ENCODE peak calls at places on chromosome 22, in eight cellular contexts. N is nucleus accumbens; Q is NCI-H1930; A is fibroblast of mammary gland; W is LHCN-M2; R is brain microvascular endothelial cell; K is left ventricle myocardium inferior; Z is CD4-positive, alpha-beta T cell. S is an unnamed sample.

GRCh38 chr22:45612451-45612901 is 59.2 kb upstream of the ATXN10 start:
- DNase-seq in N (no peak), Q (no peak), A (peak), W (peak), R (peak), K (peak), Z (peak), S (peak)

GRCh38 chr22:28955817-28956216 is 72.4 kb downstream of the ZNRF3 start:
- DNase-seq in N (no peak), Q (no peak), A (peak), W (peak), R (no peak), K (no peak), Z (peak), S (no peak)

GRCh38 chr22:50082961-50083461 is 2.2 kb downstream of the MLC1 start:
- DNase-seq in N (no peak), Q (no peak), A (no peak), W (no peak), R (no peak), K (no peak), Z (no peak), S (no peak)

GRCh38 chr22:33921576-33922181 is 1.4 kb upstream of the LARGE1 start:
- DNase-seq in N (peak), Q (peak), A (peak), W (peak), R (peak), K (peak), Z (no peak), S (no peak)

GRCh38 chr22:49951001-49951677 is 9.4 kb upstream of the PIM3 start:
- DNase-seq in N (no peak), Q (no peak), A (peak), W (no peak), R (no peak), K (no peak), Z (no peak), S (no peak)

GRCh38 chr22:35563211-35563610 is 22.6 kb downstream of the RASD2 start:
- DNase-seq in N (no peak), Q (no peak), A (no peak), W (no peak), R (no peak), K (no peak), Z (no peak), S (no peak)

GRCh38 chr22:44914026-44914721 is 95.6 kb downstream of the PHF21B start:
- DNase-seq in N (no peak), Q (no peak), A (no peak), W (no peak), R (no peak), K (peak), Z (no peak), S (no peak)

GRCh38 chr22:26669060-26669481 is 11.7 kb downstream of the MIAT start:
- DNase-seq in N (no peak), Q (no peak), A (peak), W (peak), R (peak), K (no peak), Z (no peak), S (peak)

GRCh38 chr22:38873469-38874411 is 1.7 kb upstream of the CBX6 start:
- DNase-seq in N (peak), Q (peak), A (no peak), W (no peak), R (no peak), K (no peak), Z (peak), S (no peak)

S was measured in GM04504.